ENCODE peak calls at places on chromosomes 1 and 21, in four cellular contexts. X is spleen, H is HCT116, E is sigmoid colon. R is an unnamed sample. For H3K4me1, the result is how much of the 10 kb centered on the place peaks cover.

GRCh38 chr21:31064803-31065202 is 26.5 kb upstream of the KRTAP19-8 start:
- DNase-seq in X (no peak), H (no peak), E (no peak), R (no peak)

GRCh38 chr1:221776495-221777413 is 34.9 kb upstream of the DUSP10 start:
- DNase-seq in X (no peak), H (no peak), E (no peak), R (no peak)

GRCh38 chr1:12275370-12275769 is 45.5 kb downstream of the VPS13D start:
- DNase-seq in X (no peak), H (no peak), E (no peak), R (no peak)

GRCh38 chr1:76919123-76919522 is 51.8 kb downstream of the ST6GALNAC5 start:
- DNase-seq in X (no peak), H (no peak), E (no peak), R (no peak)

GRCh38 chr1:46517932-46518498 is 28.4 kb downstream of the DMBX1 start:
- DNase-seq in X (peak), H (no peak), E (no peak), R (no peak)

GRCh38 chr1:68011786-68012375 is 38.5 kb downstream of the DIRAS3 start:
- DNase-seq in X (no peak), H (no peak), E (no peak), R (no peak)

GRCh38 chr21:43693981-43694380 is 24.9 kb upstream of the PDXK start:
- DNase-seq in X (peak), H (no peak), E (no peak), R (no peak)

GRCh38 chr21:16913010-16913409 is 599.8 kb upstream of the CXADR start:
- DNase-seq in X (no peak), H (no peak), E (no peak), R (no peak)

GRCh38 chr1:67001682-67002425 is 52.1 kb downstream of the SLC35D1 start:
- DNase-seq in X (no peak), H (no peak), E (no peak), R (no peak)

GRCh38 chr1:183238071-183238470 is 52.0 kb downstream of the LAMC2 start:
- DNase-seq in X (no peak), H (no peak), E (no peak), R (no peak)

GRCh38 chr1:8402109-8402704 is 84.3 kb downstream of the SLC45A1 start:
- DNase-seq in X (no peak), H (no peak), E (no peak), R (no peak)

GRCh38 chr1:89607156-89607555 is 25.8 kb upstream of the LRRC8C start:
- DNase-seq in X (no peak), H (no peak), E (no peak), R (no peak)

GRCh38 chr1:163076446-163076845 is 7.3 kb downstream of the RGS4 start:
- DNase-seq in X (no peak), H (no peak), E (no peak), R (no peak)

GRCh38 chr1:214220891-214221290 is 60.1 kb upstream of the SMYD2 start:
- DNase-seq in X (no peak), H (no peak), E (no peak), R (no peak)

GRCh38 chr1:156801409-156802121 is 15.1 kb downstream of the SH2D2A start:
- DNase-seq in X (no peak), H (no peak), E (no peak), R (no peak)

GRCh38 chr21:44295163-44295601 is 4.7 kb upstream of the PFKL start:
- DNase-seq in X (no peak), H (no peak), E (no peak), R (no peak)

GRCh38 chr1:110383311-110383990 is 7.4 kb downstream of the SLC16A4 start:
- DNase-seq in X (no peak), H (no peak), E (no peak), R (no peak)

GRCh38 chr1:22916469-22916817 is 56.2 kb downstream of the LACTBL1 start:
- DNase-seq in X (no peak), H (no peak), E (no peak), R (no peak)

GRCh38 chr1:74775735-74776134 is 42.8 kb downstream of the TYW3 start:
- DNase-seq in X (no peak), H (no peak), E (no peak), R (no peak)

GRCh38 chr1:46394108-46394871 is at the start of gene FAAH:
- DNase-seq in X (peak), H (peak), E (peak), R (peak)

GRCh38 chr21:33976082-33976979 is 60.7 kb upstream of the ATP5PO start:
- DNase-seq in X (no peak), H (no peak), E (peak), R (no peak)

GRCh38 chr1:213987876-213988638 is at the start of gene PROX1:
- DNase-seq in X (peak), H (no peak), E (peak), R (peak)

GRCh38 chr1:193322218-193322617 is 135.8 kb upstream of the B3GALT2 start:
- DNase-seq in X (no peak), H (peak), E (no peak), R (no peak)

GRCh38 chr1:3903141-3904005 is 3.3 kb upstream of the C1orf174 start:
- DNase-seq in X (peak), H (no peak), E (no peak), R (no peak)

GRCh38 chr1:39409055-39409816 is 82.2 kb upstream of the BMP8A start:
- DNase-seq in X (peak), H (no peak), E (peak), R (no peak)

GRCh38 chr1:70907563-70908310 is 139.9 kb downstream of the PTGER3 start:
- DNase-seq in X (no peak), H (no peak), E (no peak), R (no peak)

GRCh38 chr1:94017155-94017829 is 103.7 kb downstream of the ABCA4 start:
- DNase-seq in X (no peak), H (no peak), E (no peak), R (no peak)

GRCh38 chr1:233390842-233391241 is 63.3 kb downstream of the MAP3K21 start:
- DNase-seq in X (no peak), H (no peak), E (no peak), R (no peak)

GRCh38 chr1:218207194-218207593 is 77.9 kb upstream of the RRP15 start:
- DNase-seq in X (no peak), H (no peak), E (no peak), R (no peak)

GRCh38 chr1:218426343-218426657 is 81.2 kb downstream of the TGFB2 start:
- DNase-seq in X (no peak), H (no peak), E (peak), R (no peak)

GRCh38 chr1:109929588-109930251 is 19.1 kb downstream of the CSF1 start:
- DNase-seq in X (no peak), H (no peak), E (no peak), R (no peak)

GRCh38 chr1:213934642-213935041 is 53.1 kb upstream of the PROX1 start:
- DNase-seq in X (no peak), H (no peak), E (no peak), R (peak)

GRCh38 chr1:168512864-168513595 is 30.8 kb downstream of the XCL2 start:
- DNase-seq in X (no peak), H (no peak), E (no peak), R (no peak)

GRCh38 chr1:44326066-44326701 is 28.9 kb downstream of the ERI3 start:
- DNase-seq in X (no peak), H (no peak), E (no peak), R (peak)
- TF ChIP-seq POLR2A in X (no peak), H (no peak), E (no peak), R (no peak)

GRCh38 chr1:14848621-14849020 is 250.1 kb downstream of the KAZN start:
- DNase-seq in X (no peak), H (no peak), E (no peak), R (no peak)

GRCh38 chr1:14851775-14852174 is 253.3 kb downstream of the KAZN start:
- DNase-seq in X (no peak), H (no peak), E (no peak), R (no peak)

GRCh38 chr1:14849038-14849437 is 250.6 kb downstream of the KAZN start:
- DNase-seq in X (no peak), H (no peak), E (no peak), R (no peak)

GRCh38 chr1:14852301-14852700 is 253.8 kb downstream of the KAZN start:
- DNase-seq in X (no peak), H (no peak), E (no peak), R (no peak)

GRCh38 chr1:14850563-14850962 is 252.1 kb downstream of the KAZN start:
- DNase-seq in X (no peak), H (peak), E (no peak), R (peak)
- H3K4me1 ChIP-seq in X (under half), H (under half), E (under half), R (under half)

GRCh38 chr1:82179162-82179561 is 378.4 kb downstream of the ADGRL2 start:
- DNase-seq in X (no peak), H (no peak), E (no peak), R (no peak)

DNA sequence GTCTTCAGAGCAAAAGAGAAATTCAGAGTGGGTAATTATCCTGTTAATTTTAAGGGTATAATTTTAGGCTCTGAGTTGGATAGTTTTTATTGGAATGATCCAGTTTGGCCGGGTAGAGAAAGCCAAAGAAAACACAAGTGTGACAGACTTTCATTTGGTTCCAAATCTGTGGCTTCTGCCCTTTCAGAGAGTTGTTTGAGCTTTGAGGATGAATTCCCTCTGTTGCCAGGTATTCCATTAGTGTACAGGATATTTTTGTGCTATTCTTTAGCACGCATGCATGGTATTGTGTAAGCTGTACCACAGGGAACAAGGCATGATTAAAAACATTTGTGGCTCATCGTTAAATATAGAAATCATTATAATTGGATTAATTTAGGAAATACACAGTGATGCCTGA is 384.4 kb downstream of the ADGRL2 start:
- DNase-seq in X (no peak), H (no peak), E (no peak), R (no peak)
- TF ChIP-seq POLR2AphosphoS5 in X (no peak), H (no peak), E (no peak), R (peak)

DNA sequence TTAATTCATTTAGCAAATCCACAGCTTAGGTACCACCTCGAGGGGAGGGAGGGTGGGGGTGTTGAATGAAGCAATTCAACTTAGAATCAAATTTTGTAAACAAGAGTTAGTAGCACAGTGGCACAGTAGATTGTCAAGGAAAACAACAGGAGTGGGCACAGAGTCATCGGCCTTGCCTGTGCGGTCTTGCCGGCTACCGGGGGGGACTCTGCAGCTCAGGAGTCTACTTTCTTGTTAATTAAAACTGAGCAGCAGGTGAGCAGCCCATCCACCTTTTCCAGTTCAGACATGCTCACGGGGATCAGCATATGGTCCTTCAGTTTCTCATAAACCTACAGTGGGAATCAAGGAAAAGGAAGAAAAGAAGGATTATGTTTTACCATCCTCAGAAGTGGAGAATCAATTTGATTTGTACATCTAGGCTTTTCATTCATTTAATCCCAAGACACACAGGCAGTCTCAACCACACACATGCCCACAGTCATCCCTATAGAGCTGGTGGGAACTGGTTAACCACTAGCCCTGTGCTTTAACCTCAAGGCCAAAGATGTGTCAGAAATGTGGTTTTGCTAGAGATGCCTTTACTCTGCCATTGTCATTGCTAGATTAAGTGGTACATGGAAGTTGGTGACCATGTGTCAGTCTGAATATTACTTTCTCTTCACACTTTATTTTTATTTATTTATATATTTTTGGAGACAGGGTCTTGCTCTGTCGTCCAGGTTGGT is 45.0 kb upstream of the BCL10 start:
- DNase-seq in X (no peak), H (no peak), E (no peak), R (no peak)
- TF ChIP-seq POLR2A in X (no peak), H (no peak), E (no peak), R (no peak)

DNA sequence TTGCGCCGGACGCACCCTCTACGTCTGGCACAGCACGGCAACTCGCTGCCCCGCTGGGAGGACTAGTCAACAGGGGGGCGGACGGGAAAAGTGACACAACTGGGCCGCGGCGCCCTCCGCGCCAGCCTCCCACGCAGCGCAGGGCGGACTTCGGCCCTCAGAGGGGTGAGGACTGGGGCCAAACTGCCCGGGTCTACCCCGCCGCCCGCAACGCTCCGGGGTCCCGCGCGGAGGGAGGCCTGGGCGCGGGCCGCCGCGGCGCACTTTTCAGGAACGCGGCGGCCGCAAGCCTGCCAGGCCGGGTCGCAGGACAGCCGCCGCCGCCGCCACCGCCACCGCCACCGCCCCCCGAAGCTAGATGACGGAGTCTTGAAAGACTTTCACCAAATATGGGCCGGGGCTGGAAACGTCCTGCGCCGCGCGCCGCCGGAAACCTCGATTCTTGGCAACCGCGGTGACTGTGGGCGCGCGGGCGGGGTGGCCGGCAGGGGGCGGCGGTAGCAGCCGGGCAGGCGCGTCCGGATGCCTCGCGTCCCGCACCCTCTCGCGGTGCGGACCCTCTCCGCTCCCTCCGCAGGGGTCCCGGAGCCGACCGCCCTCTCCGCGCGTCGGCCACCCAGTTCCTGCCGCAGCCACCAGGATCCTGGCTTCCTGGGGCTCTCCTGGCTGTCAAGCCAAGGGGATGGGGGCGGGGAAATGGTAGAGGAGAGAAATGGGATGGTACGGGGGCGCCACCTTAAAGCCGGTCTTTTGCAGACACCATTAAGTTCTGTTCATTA is 3.7 kb upstream of the CCN1 start:
- DNase-seq in X (peak), H (peak), E (peak), R (peak)
- H3K4me1 ChIP-seq in X (under half), H (under half), E (under half), R (under half)

GRCh38 chr1:1402081-1402900 is 3.2 kb upstream of the CCNL2 start:
- DNase-seq in X (no peak), H (peak), E (no peak), R (no peak)

GRCh38 chr1:1401457-1402010 is 2.4 kb upstream of the CCNL2 start:
- DNase-seq in X (no peak), H (no peak), E (no peak), R (no peak)

GRCh38 chr1:1406101-1406820 is 832 bp downstream of the MRPL20 start:
- DNase-seq in X (peak), H (no peak), E (no peak), R (no peak)

GRCh38 chr1:1400576-1401456 is 1.7 kb upstream of the CCNL2 start:
- DNase-seq in X (no peak), H (no peak), E (no peak), R (no peak)

DNA sequence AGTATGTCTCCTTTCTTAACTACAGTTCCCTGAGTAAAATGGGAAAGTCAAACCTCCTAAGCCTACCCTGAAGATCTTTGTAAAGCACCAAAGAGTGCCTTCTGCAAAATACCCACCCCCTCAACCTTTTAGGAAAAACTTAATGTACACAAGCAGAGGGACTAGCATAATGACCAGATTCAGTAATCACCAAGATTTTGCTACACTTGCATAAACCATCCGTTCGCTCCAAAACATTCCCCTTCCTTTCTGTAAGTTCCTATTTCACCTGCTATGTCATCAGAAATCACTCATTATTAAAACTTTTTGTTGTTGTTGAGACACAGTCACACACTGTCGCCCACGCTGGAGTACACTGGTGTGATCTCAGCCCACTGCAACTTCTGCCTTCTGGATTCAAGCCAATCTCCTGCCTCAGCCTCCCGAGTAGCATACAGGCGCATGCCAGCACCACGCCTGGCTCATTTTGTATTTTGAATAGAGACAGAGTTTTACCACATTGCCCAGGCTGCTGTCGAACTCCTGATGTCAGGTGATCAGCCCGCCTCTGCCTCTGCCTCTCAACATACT is 3.5 kb downstream of the MRPL20 start:
- DNase-seq in X (no peak), H (no peak), E (no peak), R (no peak)
- TF ChIP-seq POLR2AphosphoS5 in X (no peak), H (no peak), E (no peak), R (no peak)

DNA sequence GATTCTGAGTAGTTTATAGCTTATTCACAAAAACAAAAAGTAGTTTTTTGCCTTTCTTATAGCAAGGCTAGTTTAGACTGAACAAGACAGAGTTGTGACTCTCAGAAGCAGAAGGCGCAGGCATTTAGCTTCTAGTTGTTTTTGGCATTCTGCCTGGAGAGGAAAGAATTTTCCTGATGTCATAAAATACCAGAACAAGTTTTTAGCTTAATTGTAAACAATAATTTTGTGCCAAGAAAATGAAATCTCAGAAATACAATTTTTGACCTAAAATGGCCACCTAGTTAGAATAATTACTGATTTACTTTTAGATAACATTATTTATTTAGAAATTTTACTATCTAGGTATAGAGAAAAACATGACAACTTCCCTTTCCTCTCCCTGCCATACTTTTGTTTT is 1.0 kb downstream of the DNAJB4 start:
- DNase-seq in X (no peak), H (peak), E (no peak), R (peak)
- TF ChIP-seq POLR2A in X (no peak), H (no peak), E (no peak), R (no peak)

GRCh38 chr1:64959973-64960372 is 6.4 kb downstream of the JAK1 start:
- DNase-seq in X (no peak), H (no peak), E (no peak), R (no peak)
- H3K4me1 ChIP-seq in X (half or more), H (under half), E (half or more), R (under half)